ENCODE peak calls at places on chromosomes 6 and 20, in five cellular contexts. Y is tibial artery, G is ovary, L is iPS DF 6.9, A is lower lobe of right lung. X is an unnamed sample. For H3K4me1, the result is how much of the 10 kb centered on the place peaks cover.

GRCh38 chr6:47701374-47701773 is 3.0 kb downstream of the ADGRF4 start:
- DNase-seq in L (no peak), A (no peak), Y (no peak), G (no peak), X (no peak)

GRCh38 chr6:11970114-11970513 is 42.0 kb upstream of the HIVEP1 start:
- DNase-seq in L (no peak), Y (peak), A (no peak), G (no peak), X (no peak)

GRCh38 chr20:20637998-20638397 is 74.4 kb downstream of the RALGAPA2 start:
- DNase-seq in L (no peak), Y (no peak), G (no peak), A (no peak), X (no peak)

GRCh38 chr6:127486934-127487333 is 27.7 kb upstream of the KIAA0408 start:
- DNase-seq in L (no peak), G (no peak), Y (no peak), A (no peak), X (no peak)

GRCh38 chr6:167699141-167700036 is 127.3 kb upstream of the AFDN start:
- DNase-seq in Y (peak), G (peak), L (no peak), A (peak), X (peak)

GRCh38 chr20:59147197-59147596 is 16.4 kb upstream of the ZNF831 start:
- DNase-seq in A (no peak), G (no peak), Y (no peak), L (no peak), X (no peak)

GRCh38 chr6:74166849-74167248 is 470.8 kb downstream of the CD109 start:
- DNase-seq in L (no peak), A (no peak), Y (no peak), G (no peak), X (no peak)

GRCh38 chr6:38283734-38284362 is 355.9 kb downstream of the BTBD9 start:
- DNase-seq in G (no peak), L (no peak), Y (no peak), A (no peak), X (no peak)

GRCh38 chr6:148389086-148389485 is 46.4 kb downstream of the SASH1 start:
- DNase-seq in Y (no peak), A (no peak), L (no peak), G (no peak), X (no peak)

GRCh38 chr6:139981810-139982550 is 607.5 kb upstream of the CITED2 start:
- DNase-seq in Y (no peak), G (no peak), L (no peak), A (no peak), X (peak)

GRCh38 chr6:169859401-169859977 is 108.1 kb downstream of the ERMARD start:
- DNase-seq in L (no peak), A (no peak), Y (peak), G (no peak), X (no peak)

GRCh38 chr6:108468346-108468745 is 92.4 kb upstream of the FOXO3 start:
- DNase-seq in A (no peak), L (no peak), G (no peak), Y (no peak), X (no peak)

DNA sequence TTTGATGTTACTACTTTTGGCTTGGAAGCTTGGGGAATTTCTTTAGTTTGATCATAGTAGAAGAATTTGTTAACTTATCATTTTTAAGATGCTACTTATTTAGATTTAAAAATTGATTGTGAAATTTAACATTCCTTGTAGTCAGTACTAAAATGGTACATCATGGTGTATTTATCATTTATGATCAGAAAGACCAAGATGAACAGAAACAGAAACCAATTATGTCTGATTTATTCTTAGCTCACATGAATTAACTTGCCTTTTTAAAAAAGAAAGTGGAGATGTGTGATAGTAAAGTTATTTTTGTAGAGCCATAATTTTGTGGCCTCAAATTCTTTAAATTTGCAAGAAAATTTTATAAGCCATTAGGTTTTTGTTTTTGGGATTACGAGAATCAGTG is 77.6 kb downstream of the LIN28B start:
- DNase-seq in Y (no peak), A (no peak), G (no peak), L (no peak), X (no peak)
- H3K4me3 ChIP-seq in Y (no peak), A (no peak), G (no peak), L (no peak), X (no peak)

GRCh38 chr20:37919389-37920040 is 16.6 kb downstream of the VSTM2L start:
- DNase-seq in L (no peak), A (no peak), Y (no peak), G (no peak), X (no peak)

GRCh38 chr20:37915800-37916570 is 13.1 kb downstream of the VSTM2L start:
- DNase-seq in L (no peak), Y (no peak), G (no peak), A (no peak), X (no peak)

GRCh38 chr20:37920270-37920669 is 17.3 kb downstream of the VSTM2L start:
- DNase-seq in A (no peak), G (no peak), Y (no peak), L (no peak), X (no peak)

GRCh38 chr20:37917436-37917835 is 14.5 kb downstream of the VSTM2L start:
- DNase-seq in Y (no peak), A (no peak), G (no peak), L (no peak), X (no peak)

DNA sequence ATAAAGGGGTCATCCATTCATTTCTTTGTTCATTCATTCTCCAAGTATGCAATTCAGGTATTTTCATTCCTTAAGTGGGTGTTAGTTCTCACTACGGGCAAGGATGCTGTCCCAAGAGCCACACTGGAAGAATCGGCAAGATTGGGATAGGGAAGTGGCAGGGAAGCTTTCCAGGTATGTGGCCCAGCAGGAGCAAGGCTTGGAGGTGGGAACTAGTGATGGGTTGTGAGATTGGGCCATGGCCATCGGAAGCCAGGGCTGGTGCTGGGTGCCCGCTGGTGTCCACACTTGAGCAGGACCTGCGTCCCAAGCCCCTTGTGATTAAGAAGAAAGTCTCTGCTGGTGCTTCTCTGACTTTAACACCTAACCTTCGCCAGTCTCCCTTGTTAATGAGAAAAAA is 15.1 kb downstream of the VSTM2L start:
- DNase-seq in Y (no peak), G (no peak), A (no peak), L (no peak), X (no peak)
- H3K4me1 ChIP-seq in Y (under half), G (under half), A (under half), L (under half), X (under half)

DNA sequence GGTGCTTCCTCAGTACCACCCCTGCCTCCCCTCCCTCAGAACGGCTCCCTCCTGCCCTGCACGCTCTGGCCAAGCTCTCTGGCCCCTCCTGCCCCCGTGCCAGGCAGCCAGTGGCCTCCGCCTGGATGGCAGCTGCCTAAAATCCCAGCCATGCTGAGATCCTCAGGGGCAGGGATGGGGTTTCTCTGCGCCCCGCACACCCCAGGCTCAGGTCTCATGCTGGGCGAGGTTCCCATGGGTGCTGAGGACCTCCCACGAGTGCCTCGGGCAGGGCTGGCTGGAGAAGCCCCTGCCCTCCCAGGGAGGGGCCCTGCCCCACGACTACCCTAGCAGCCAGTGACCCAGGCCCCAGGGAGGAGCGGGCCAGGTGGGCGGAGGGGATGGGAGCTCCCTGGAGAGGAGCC is 2.7 kb downstream of the PTK6 start:
- DNase-seq in L (no peak), A (peak), Y (no peak), G (no peak), X (no peak)
- H3K4me3 ChIP-seq in L (no peak), A (no peak), Y (no peak), G (no peak), X (no peak)

DNA sequence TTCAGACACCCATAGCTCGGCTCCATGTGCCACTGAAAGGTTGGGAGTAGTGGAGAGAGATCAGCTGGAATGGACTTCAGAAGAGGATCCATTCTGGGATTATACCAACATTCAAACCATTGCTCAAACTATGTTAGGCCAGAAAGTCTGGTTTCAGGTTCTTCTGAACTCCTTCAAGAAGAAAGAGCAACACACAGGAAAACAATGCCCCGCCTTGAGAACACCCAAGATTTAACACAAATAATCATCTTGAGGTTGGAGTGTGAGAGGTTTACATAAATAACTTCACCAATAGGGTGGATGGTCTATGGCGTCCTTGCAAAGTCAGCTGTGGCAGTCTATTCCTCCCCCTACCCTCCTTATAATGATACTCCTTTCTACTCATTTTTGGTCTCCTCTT is 211.6 kb upstream of the SUPT3H start:
- DNase-seq in L (no peak), A (no peak), G (no peak), Y (no peak), X (no peak)
- H3K4me1 ChIP-seq in L (under half), A (under half), G (under half), Y (under half), X (half or more)

GRCh38 chr20:17963114-17963897 is 5.3 kb downstream of the SNX5 start:
- DNase-seq in A (no peak), Y (no peak), G (no peak), L (no peak), X (no peak)
- H3K4me3 ChIP-seq in A (no peak), Y (no peak), G (no peak), L (no peak), X (no peak)